ENCODE peak calls at places on chromosome 10, in eight cellular contexts. One of them, this sample, is unnamed.

GRCh38 chr10:118870467-118871243 is 115.9 kb upstream of the CACUL1 start:
- DNase-seq in stomach: no peak
- DNase-seq in thyroid gland: peak; percentile 79
- DNase-seq in fibroblast of lung: peak; percentile 75
- DNase-seq in foreskin fibroblast: peak; percentile 85
- DNase-seq in fibroblast of mammary gland: peak; percentile 97
- DNase-seq in tibial artery: peak; percentile 23
- DNase-seq in hepatocyte: peak; percentile 78
- DNase-seq in this sample: peak; percentile 19

GRCh38 chr10:58264780-58265179 is 2.9 kb downstream of the IPMK start:
- DNase-seq in stomach: no peak
- DNase-seq in thyroid gland: no peak
- DNase-seq in fibroblast of lung: no peak
- DNase-seq in foreskin fibroblast: no peak
- DNase-seq in fibroblast of mammary gland: no peak
- DNase-seq in tibial artery: no peak
- DNase-seq in hepatocyte: no peak
- DNase-seq in this sample: no peak

GRCh38 chr10:71728218-71728737 is 8.7 kb upstream of the C10orf105 start:
- DNase-seq in stomach: no peak
- DNase-seq in thyroid gland: no peak
- DNase-seq in fibroblast of lung: no peak
- DNase-seq in foreskin fibroblast: no peak
- DNase-seq in fibroblast of mammary gland: no peak
- DNase-seq in tibial artery: no peak
- DNase-seq in hepatocyte: no peak
- DNase-seq in this sample: no peak

GRCh38 chr10:63265646-63266207 is 132.6 kb downstream of the NRBF2 start:
- DNase-seq in stomach: no peak
- DNase-seq in thyroid gland: no peak
- DNase-seq in fibroblast of lung: no peak
- DNase-seq in foreskin fibroblast: no peak
- DNase-seq in fibroblast of mammary gland: no peak
- DNase-seq in tibial artery: no peak
- DNase-seq in hepatocyte: no peak
- DNase-seq in this sample: no peak

GRCh38 chr10:30111340-30111980 is 52.1 kb upstream of the JCAD start:
- DNase-seq in stomach: no peak
- DNase-seq in thyroid gland: no peak
- DNase-seq in fibroblast of lung: peak; percentile 84
- DNase-seq in foreskin fibroblast: peak; percentile 85
- DNase-seq in fibroblast of mammary gland: peak; percentile 86
- DNase-seq in tibial artery: no peak
- DNase-seq in hepatocyte: no peak
- DNase-seq in this sample: peak; percentile 63

GRCh38 chr10:27245846-27246245 is 5.2 kb upstream of the ACBD5 start:
- DNase-seq in stomach: no peak
- DNase-seq in thyroid gland: no peak
- DNase-seq in fibroblast of lung: no peak
- DNase-seq in foreskin fibroblast: no peak
- DNase-seq in fibroblast of mammary gland: no peak
- DNase-seq in tibial artery: no peak
- DNase-seq in hepatocyte: no peak
- DNase-seq in this sample: no peak

GRCh38 chr10:132449051-132449825 is 52.2 kb downstream of the PWWP2B start:
- DNase-seq in stomach: peak; percentile 87
- DNase-seq in thyroid gland: no peak
- DNase-seq in fibroblast of lung: no peak
- DNase-seq in foreskin fibroblast: no peak
- DNase-seq in fibroblast of mammary gland: peak; percentile 8
- DNase-seq in tibial artery: no peak
- DNase-seq in hepatocyte: no peak
- DNase-seq in this sample: no peak

GRCh38 chr10:112446055-112446854 is 459 bp downstream of the ZDHHC6 start:
- DNase-seq in stomach: no peak
- DNase-seq in thyroid gland: no peak
- DNase-seq in fibroblast of lung: peak; percentile 37
- DNase-seq in foreskin fibroblast: no peak
- DNase-seq in fibroblast of mammary gland: peak; percentile 47
- DNase-seq in tibial artery: no peak
- DNase-seq in hepatocyte: peak; percentile 8
- DNase-seq in this sample: no peak

GRCh38 chr10:61844116-61844515 is 57.4 kb upstream of the ARID5B start:
- DNase-seq in stomach: no peak
- DNase-seq in thyroid gland: no peak
- DNase-seq in fibroblast of lung: no peak
- DNase-seq in foreskin fibroblast: no peak
- DNase-seq in fibroblast of mammary gland: no peak
- DNase-seq in tibial artery: no peak
- DNase-seq in hepatocyte: no peak
- DNase-seq in this sample: no peak

GRCh38 chr10:71294856-71295255 is 24.2 kb upstream of the SLC29A3 start:
- DNase-seq in stomach: no peak
- DNase-seq in thyroid gland: no peak
- DNase-seq in fibroblast of lung: no peak
- DNase-seq in foreskin fibroblast: no peak
- DNase-seq in fibroblast of mammary gland: no peak
- DNase-seq in tibial artery: no peak
- DNase-seq in hepatocyte: no peak
- DNase-seq in this sample: no peak

GRCh38 chr10:51198170-51198569 is 123.9 kb downstream of the PRKG1 start:
- DNase-seq in stomach: no peak
- DNase-seq in thyroid gland: no peak
- DNase-seq in fibroblast of lung: no peak
- DNase-seq in foreskin fibroblast: no peak
- DNase-seq in fibroblast of mammary gland: no peak
- DNase-seq in tibial artery: no peak
- DNase-seq in hepatocyte: no peak
- DNase-seq in this sample: no peak

GRCh38 chr10:132469197-132469942 is 68.2 kb upstream of the INPP5A start:
- DNase-seq in stomach: no peak
- DNase-seq in thyroid gland: peak; percentile 75
- DNase-seq in fibroblast of lung: no peak
- DNase-seq in foreskin fibroblast: no peak
- DNase-seq in fibroblast of mammary gland: no peak
- DNase-seq in tibial artery: no peak
- DNase-seq in hepatocyte: no peak
- DNase-seq in this sample: no peak

GRCh38 chr10:80498833-80499671 is 38.6 kb upstream of the SH2D4B start:
- DNase-seq in stomach: peak; percentile 81
- DNase-seq in thyroid gland: peak; percentile 92
- DNase-seq in fibroblast of lung: peak; percentile 97
- DNase-seq in foreskin fibroblast: peak; percentile 99
- DNase-seq in fibroblast of mammary gland: peak; percentile 99
- DNase-seq in tibial artery: peak; percentile 97
- DNase-seq in hepatocyte: peak; percentile 94
- DNase-seq in this sample: peak; percentile 95

GRCh38 chr10:115744089-115744488 is 528.9 kb downstream of the GFRA1 start:
- DNase-seq in stomach: no peak
- DNase-seq in thyroid gland: no peak
- DNase-seq in fibroblast of lung: no peak
- DNase-seq in foreskin fibroblast: no peak
- DNase-seq in fibroblast of mammary gland: no peak
- DNase-seq in tibial artery: no peak
- DNase-seq in hepatocyte: no peak
- DNase-seq in this sample: no peak

GRCh38 chr10:73248259-73248724 is 1.2 kb upstream of the DNAJC9 start:
- DNase-seq in stomach: no peak
- DNase-seq in thyroid gland: no peak
- DNase-seq in fibroblast of lung: no peak
- DNase-seq in foreskin fibroblast: no peak
- DNase-seq in fibroblast of mammary gland: peak; percentile 41
- DNase-seq in tibial artery: no peak
- DNase-seq in hepatocyte: no peak
- DNase-seq in this sample: no peak

GRCh38 chr10:70598857-70599295 is 3.7 kb downstream of the PRF1 start:
- DNase-seq in stomach: no peak
- DNase-seq in thyroid gland: no peak
- DNase-seq in fibroblast of lung: no peak
- DNase-seq in foreskin fibroblast: no peak
- DNase-seq in fibroblast of mammary gland: no peak
- DNase-seq in tibial artery: no peak
- DNase-seq in hepatocyte: no peak
- DNase-seq in this sample: no peak

GRCh38 chr10:71729023-71729649 is 9.6 kb upstream of the C10orf105 start:
- DNase-seq in stomach: peak; percentile 57
- DNase-seq in thyroid gland: peak; percentile 76
- DNase-seq in fibroblast of lung: no peak
- DNase-seq in foreskin fibroblast: no peak
- DNase-seq in fibroblast of mammary gland: no peak
- DNase-seq in tibial artery: peak; percentile 60
- DNase-seq in hepatocyte: no peak
- DNase-seq in this sample: no peak

GRCh38 chr10:131870831-131871672 is 29.8 kb upstream of the PPP2R2D start:
- DNase-seq in stomach: no peak
- DNase-seq in thyroid gland: no peak
- DNase-seq in fibroblast of lung: no peak
- DNase-seq in foreskin fibroblast: no peak
- DNase-seq in fibroblast of mammary gland: no peak
- DNase-seq in tibial artery: no peak
- DNase-seq in hepatocyte: peak; percentile 38
- DNase-seq in this sample: no peak

GRCh38 chr10:97185326-97186058 is at the start of gene SLIT1:
- DNase-seq in stomach: no peak
- DNase-seq in thyroid gland: peak; percentile 12
- DNase-seq in fibroblast of lung: no peak
- DNase-seq in foreskin fibroblast: no peak
- DNase-seq in fibroblast of mammary gland: no peak
- DNase-seq in tibial artery: no peak
- DNase-seq in hepatocyte: peak; percentile 42
- DNase-seq in this sample: no peak

GRCh38 chr10:113094114-113094486 is 144.1 kb downstream of the TCF7L2 start:
- DNase-seq in stomach: no peak
- DNase-seq in thyroid gland: no peak
- DNase-seq in fibroblast of lung: no peak
- DNase-seq in foreskin fibroblast: peak; percentile 48
- DNase-seq in fibroblast of mammary gland: peak; percentile 62
- DNase-seq in tibial artery: no peak
- DNase-seq in hepatocyte: no peak
- DNase-seq in this sample: no peak

DNA sequence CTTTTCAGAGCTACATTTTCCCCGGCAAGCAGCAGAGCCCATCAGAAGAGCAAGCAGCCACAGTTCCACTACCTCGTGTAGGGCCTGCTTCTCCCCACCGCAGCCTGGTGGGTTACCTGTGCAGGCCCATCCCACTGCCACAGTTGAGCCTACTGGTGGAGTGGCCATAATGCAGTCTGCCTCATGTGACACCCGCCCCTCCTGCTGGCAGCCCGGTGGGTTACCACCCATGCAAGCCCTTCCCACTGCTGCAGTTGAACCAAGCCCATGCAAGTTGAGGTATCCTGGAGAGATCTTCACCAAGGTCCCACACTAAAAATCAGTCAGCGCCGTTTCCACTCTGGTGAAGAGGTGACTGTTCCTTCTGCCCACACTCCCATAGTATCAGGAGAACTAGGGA is 32.1 kb upstream of the CNNM1 start:
- DNase-seq in stomach: no peak
- DNase-seq in thyroid gland: no peak
- DNase-seq in fibroblast of lung: no peak
- DNase-seq in foreskin fibroblast: no peak
- DNase-seq in fibroblast of mammary gland: no peak
- DNase-seq in tibial artery: no peak
- DNase-seq in hepatocyte: no peak
- DNase-seq in this sample: no peak
- TF ChIP-seq CTCF in stomach: no peak
- TF ChIP-seq CTCF in thyroid gland: no peak
- TF ChIP-seq CTCF in fibroblast of lung: no peak
- TF ChIP-seq CTCF in foreskin fibroblast: no peak
- TF ChIP-seq CTCF in fibroblast of mammary gland: no peak
- TF ChIP-seq CTCF in tibial artery: no peak
- TF ChIP-seq CTCF in hepatocyte: no peak
- TF ChIP-seq CTCF in this sample: no peak

DNA sequence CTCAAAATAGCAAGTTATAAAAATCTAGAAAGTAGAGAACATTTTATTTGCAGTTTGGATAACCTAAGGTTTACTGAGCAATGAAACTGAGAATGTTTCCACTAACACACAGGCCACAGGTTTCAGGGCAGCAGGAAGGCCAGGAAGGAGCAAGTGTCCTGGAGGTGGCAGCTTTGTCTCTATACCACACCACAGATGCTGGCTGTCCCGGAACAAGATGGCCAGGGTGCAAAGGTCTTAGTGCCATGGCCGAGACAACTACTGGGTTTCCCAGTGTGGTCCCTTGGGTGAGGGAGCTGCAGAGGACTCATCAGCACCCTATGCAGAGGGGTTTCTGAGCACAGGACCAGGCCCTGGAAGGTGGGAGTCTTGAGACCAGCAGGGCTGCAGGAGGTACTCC is 92.0 kb downstream of the CTBP2 start:
- DNase-seq in stomach: no peak
- DNase-seq in thyroid gland: no peak
- DNase-seq in fibroblast of lung: no peak
- DNase-seq in foreskin fibroblast: no peak
- DNase-seq in fibroblast of mammary gland: no peak
- DNase-seq in tibial artery: no peak
- DNase-seq in hepatocyte: no peak
- DNase-seq in this sample: no peak
- TF ChIP-seq CTCF in stomach: no peak
- TF ChIP-seq CTCF in thyroid gland: no peak
- TF ChIP-seq CTCF in fibroblast of lung: no peak
- TF ChIP-seq CTCF in foreskin fibroblast: no peak
- TF ChIP-seq CTCF in fibroblast of mammary gland: no peak
- TF ChIP-seq CTCF in tibial artery: no peak
- TF ChIP-seq CTCF in hepatocyte: no peak
- TF ChIP-seq CTCF in this sample: no peak

DNA sequence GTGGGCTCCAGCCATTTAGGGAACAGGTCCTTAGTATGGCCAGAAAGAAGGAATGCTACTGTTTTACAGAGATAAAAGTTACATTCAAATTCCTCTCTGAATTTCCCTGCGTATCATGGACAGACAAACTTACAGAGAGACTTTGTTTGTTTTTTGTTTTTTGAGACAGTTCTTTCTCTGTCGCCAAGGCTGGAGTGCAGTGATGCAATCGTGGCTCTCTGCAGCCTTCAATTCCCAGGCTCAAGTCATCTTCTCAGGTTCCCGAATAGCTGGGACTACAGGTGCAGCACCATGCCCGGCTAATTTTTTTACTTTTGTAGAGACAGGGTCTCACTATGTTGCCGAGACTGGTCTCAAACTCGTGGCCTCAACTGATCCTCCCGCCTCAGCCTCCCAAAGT is 64.6 kb upstream of the MPP7 start:
- DNase-seq in stomach: no peak
- DNase-seq in thyroid gland: no peak
- DNase-seq in fibroblast of lung: no peak
- DNase-seq in foreskin fibroblast: no peak
- DNase-seq in fibroblast of mammary gland: no peak
- DNase-seq in tibial artery: no peak
- DNase-seq in hepatocyte: no peak
- DNase-seq in this sample: no peak
- TF ChIP-seq CTCF in stomach: no peak
- TF ChIP-seq CTCF in thyroid gland: no peak
- TF ChIP-seq CTCF in fibroblast of lung: no peak
- TF ChIP-seq CTCF in foreskin fibroblast: no peak
- TF ChIP-seq CTCF in fibroblast of mammary gland: no peak
- TF ChIP-seq CTCF in tibial artery: no peak
- TF ChIP-seq CTCF in hepatocyte: no peak
- TF ChIP-seq CTCF in this sample: no peak

DNA sequence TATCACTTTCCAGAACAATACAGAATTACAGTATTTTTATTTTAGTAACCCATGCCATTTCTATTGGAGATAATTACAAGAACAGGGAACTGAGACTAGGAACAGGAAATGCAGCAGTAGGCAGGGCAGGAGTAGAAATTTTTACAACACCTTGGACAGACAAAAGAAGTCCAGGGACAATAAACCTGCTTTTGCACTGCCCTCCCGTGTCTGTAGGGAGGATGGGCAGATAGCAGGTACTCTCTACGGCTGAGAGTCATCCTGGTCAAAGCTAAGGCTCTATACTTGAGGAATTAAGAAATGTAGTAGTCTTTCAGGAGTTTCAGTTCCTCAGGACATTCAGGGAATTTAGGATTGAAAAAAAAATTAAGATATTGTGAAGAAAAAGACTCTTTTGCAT is 63.4 kb downstream of the VAX1 start:
- DNase-seq in stomach: no peak
- DNase-seq in thyroid gland: no peak
- DNase-seq in fibroblast of lung: no peak
- DNase-seq in foreskin fibroblast: no peak
- DNase-seq in fibroblast of mammary gland: no peak
- DNase-seq in tibial artery: no peak
- DNase-seq in hepatocyte: peak; percentile 42
- DNase-seq in this sample: no peak
- TF ChIP-seq CTCF in stomach: no peak
- TF ChIP-seq CTCF in thyroid gland: no peak
- TF ChIP-seq CTCF in fibroblast of lung: no peak
- TF ChIP-seq CTCF in foreskin fibroblast: no peak
- TF ChIP-seq CTCF in fibroblast of mammary gland: peak; percentile 4
- TF ChIP-seq CTCF in tibial artery: no peak
- TF ChIP-seq CTCF in hepatocyte: peak; percentile 36
- TF ChIP-seq CTCF in this sample: no peak

This sample was measured in AG09319.